ENCODE peak calls at places on chromosomes 1 and 21, in eight cellular contexts. One of them, this sample, is unnamed.
A peak's percentile ranks its signal among the peaks of the same experiment; 100 is the strongest.

GRCh38 chr1:160748182-160748876 is 9.3 kb downstream of the SLAMF7 start:
- DNase-seq in cardiac muscle cell: no peak
- DNase-seq in substantia nigra: no peak
- DNase-seq in stimulated activated CD8-positive, alpha-beta memory T cell treated with anti-CD3 and anti-CD28 coated beads, Interleukin-7, amount 100 ng/mL, for 1 hour: no peak
- DNase-seq in activated T-helper 1 cell treated with Interleukin-2 at 50 U/mL for 16 hours: no peak
- DNase-seq in CD4-positive, alpha-beta T cell: no peak
- DNase-seq in progenitor cell of endocrine pancreas: no peak
- DNase-seq in kidney glomerular epithelial cell: no peak
- DNase-seq in this sample: no peak

GRCh38 chr1:198880818-198881597 is 242.2 kb downstream of the PTPRC start:
- DNase-seq in CD4-positive, alpha-beta T cell: no peak
- DNase-seq in kidney glomerular epithelial cell: peak; percentile 65
- DNase-seq in cardiac muscle cell: no peak
- DNase-seq in stimulated activated CD8-positive, alpha-beta memory T cell treated with anti-CD3 and anti-CD28 coated beads, Interleukin-7, amount 100 ng/mL, for 1 hour: no peak
- DNase-seq in progenitor cell of endocrine pancreas: no peak
- DNase-seq in substantia nigra: no peak
- DNase-seq in activated T-helper 1 cell treated with Interleukin-2 at 50 U/mL for 16 hours: no peak
- DNase-seq in this sample: no peak

GRCh38 chr1:21511579-21512522 is 2.6 kb downstream of the ALPL start:
- DNase-seq in progenitor cell of endocrine pancreas: no peak
- DNase-seq in CD4-positive, alpha-beta T cell: no peak
- DNase-seq in cardiac muscle cell: no peak
- DNase-seq in stimulated activated CD8-positive, alpha-beta memory T cell treated with anti-CD3 and anti-CD28 coated beads, Interleukin-7, amount 100 ng/mL, for 1 hour: no peak
- DNase-seq in kidney glomerular epithelial cell: peak; percentile 80
- DNase-seq in activated T-helper 1 cell treated with Interleukin-2 at 50 U/mL for 16 hours: no peak
- DNase-seq in substantia nigra: peak; percentile 6
- DNase-seq in this sample: no peak

GRCh38 chr1:153030895-153031294 is at the start of gene SPRR1B:
- DNase-seq in stimulated activated CD8-positive, alpha-beta memory T cell treated with anti-CD3 and anti-CD28 coated beads, Interleukin-7, amount 100 ng/mL, for 1 hour: no peak
- DNase-seq in kidney glomerular epithelial cell: no peak
- DNase-seq in cardiac muscle cell: no peak
- DNase-seq in substantia nigra: no peak
- DNase-seq in progenitor cell of endocrine pancreas: no peak
- DNase-seq in CD4-positive, alpha-beta T cell: no peak
- DNase-seq in activated T-helper 1 cell treated with Interleukin-2 at 50 U/mL for 16 hours: no peak
- DNase-seq in this sample: no peak

GRCh38 chr21:35438643-35439404 is 389.7 kb upstream of the RUNX1 start:
- DNase-seq in cardiac muscle cell: no peak
- DNase-seq in CD4-positive, alpha-beta T cell: no peak
- DNase-seq in activated T-helper 1 cell treated with Interleukin-2 at 50 U/mL for 16 hours: no peak
- DNase-seq in stimulated activated CD8-positive, alpha-beta memory T cell treated with anti-CD3 and anti-CD28 coated beads, Interleukin-7, amount 100 ng/mL, for 1 hour: no peak
- DNase-seq in kidney glomerular epithelial cell: no peak
- DNase-seq in progenitor cell of endocrine pancreas: no peak
- DNase-seq in substantia nigra: no peak
- DNase-seq in this sample: no peak

GRCh38 chr1:155961937-155962336 is 16.4 kb downstream of the ARHGEF2 start:
- DNase-seq in cardiac muscle cell: no peak
- DNase-seq in progenitor cell of endocrine pancreas: no peak
- DNase-seq in stimulated activated CD8-positive, alpha-beta memory T cell treated with anti-CD3 and anti-CD28 coated beads, Interleukin-7, amount 100 ng/mL, for 1 hour: no peak
- DNase-seq in activated T-helper 1 cell treated with Interleukin-2 at 50 U/mL for 16 hours: no peak
- DNase-seq in CD4-positive, alpha-beta T cell: no peak
- DNase-seq in kidney glomerular epithelial cell: peak; percentile 89
- DNase-seq in substantia nigra: no peak
- DNase-seq in this sample: no peak

GRCh38 chr1:37391181-37391949 is 83.0 kb upstream of the ZC3H12A start:
- DNase-seq in substantia nigra: no peak
- DNase-seq in kidney glomerular epithelial cell: no peak
- DNase-seq in stimulated activated CD8-positive, alpha-beta memory T cell treated with anti-CD3 and anti-CD28 coated beads, Interleukin-7, amount 100 ng/mL, for 1 hour: no peak
- DNase-seq in activated T-helper 1 cell treated with Interleukin-2 at 50 U/mL for 16 hours: no peak
- DNase-seq in CD4-positive, alpha-beta T cell: no peak
- DNase-seq in cardiac muscle cell: no peak
- DNase-seq in progenitor cell of endocrine pancreas: no peak
- DNase-seq in this sample: no peak

GRCh38 chr1:175216444-175216843 is 23.9 kb upstream of the KIAA0040 start:
- DNase-seq in activated T-helper 1 cell treated with Interleukin-2 at 50 U/mL for 16 hours: no peak
- DNase-seq in progenitor cell of endocrine pancreas: no peak
- DNase-seq in substantia nigra: no peak
- DNase-seq in kidney glomerular epithelial cell: no peak
- DNase-seq in stimulated activated CD8-positive, alpha-beta memory T cell treated with anti-CD3 and anti-CD28 coated beads, Interleukin-7, amount 100 ng/mL, for 1 hour: no peak
- DNase-seq in CD4-positive, alpha-beta T cell: no peak
- DNase-seq in cardiac muscle cell: no peak
- DNase-seq in this sample: no peak

GRCh38 chr1:3036646-3037280 is 15.5 kb downstream of the ACTRT2 start:
- DNase-seq in activated T-helper 1 cell treated with Interleukin-2 at 50 U/mL for 16 hours: no peak
- DNase-seq in stimulated activated CD8-positive, alpha-beta memory T cell treated with anti-CD3 and anti-CD28 coated beads, Interleukin-7, amount 100 ng/mL, for 1 hour: no peak
- DNase-seq in progenitor cell of endocrine pancreas: no peak
- DNase-seq in kidney glomerular epithelial cell: no peak
- DNase-seq in cardiac muscle cell: no peak
- DNase-seq in CD4-positive, alpha-beta T cell: no peak
- DNase-seq in substantia nigra: no peak
- DNase-seq in this sample: no peak

GRCh38 chr1:234645474-234645953 is 35.5 kb upstream of the IRF2BP2 start:
- DNase-seq in activated T-helper 1 cell treated with Interleukin-2 at 50 U/mL for 16 hours: no peak
- DNase-seq in kidney glomerular epithelial cell: no peak
- DNase-seq in CD4-positive, alpha-beta T cell: no peak
- DNase-seq in cardiac muscle cell: no peak
- DNase-seq in substantia nigra: no peak
- DNase-seq in progenitor cell of endocrine pancreas: no peak
- DNase-seq in stimulated activated CD8-positive, alpha-beta memory T cell treated with anti-CD3 and anti-CD28 coated beads, Interleukin-7, amount 100 ng/mL, for 1 hour: no peak
- DNase-seq in this sample: no peak